ENCODE peak calls at places on chromosome 19, in nine cellular contexts. H is PC-3; C is left ventricle myocardium inferior; R is choroid plexus epithelial cell; J is breast epithelium; A is CD8-positive, alpha-beta T cell; Z is upper lobe of right lung; M is AG09309; N is foreskin fibroblast. V is an unnamed sample.

GRCh38 chr19:47854459-47854858 is 4.6 kb upstream of the TPRX2 start:
- DNase-seq in H (no peak), C (no peak), R (no peak), J (no peak), A (no peak), Z (no peak), M (no peak), N (no peak), V (no peak)

GRCh38 chr19:53877361-53877766 is 4.6 kb upstream of the PRKCG start:
- DNase-seq in H (no peak), C (no peak), R (no peak), J (no peak), A (peak), Z (no peak), M (no peak), N (no peak), V (no peak)

GRCh38 chr19:48614436-48615144 is at the start of gene FAM83E:
- DNase-seq in H (peak), C (no peak), R (no peak), J (no peak), A (no peak), Z (peak), M (no peak), N (no peak), V (no peak)

GRCh38 chr19:2982983-2983350 is 5.6 kb downstream of the TLE6 start:
- DNase-seq in H (peak), C (peak), R (peak), J (peak), A (no peak), Z (peak), M (no peak), N (peak), V (peak)

GRCh38 chr19:15928321-15928720 is 6.0 kb downstream of the CYP4F11 start:
- DNase-seq in H (no peak), C (no peak), R (no peak), J (no peak), A (no peak), Z (no peak), M (no peak), N (no peak), V (no peak)

GRCh38 chr19:36605101-36605838 is at the start of gene ZNF382:
- DNase-seq in H (peak), C (peak), R (peak), J (peak), A (peak), Z (peak), M (no peak), N (peak), V (peak)

GRCh38 chr19:19956431-19957075 is 55.8 kb downstream of the ZNF93 start:
- DNase-seq in H (no peak), C (no peak), R (no peak), J (no peak), A (no peak), Z (no peak), M (no peak), N (no peak), V (peak)

GRCh38 chr19:38506723-38507550 is 73.4 kb downstream of the RYR1 start:
- DNase-seq in H (peak), C (peak), R (peak), J (peak), A (peak), Z (peak), M (no peak), N (peak), V (peak)

GRCh38 chr19:33687761-33688656 is 66.3 kb downstream of the CHST8 start:
- DNase-seq in H (no peak), C (no peak), R (no peak), J (no peak), A (no peak), Z (peak), M (no peak), N (no peak), V (no peak)

DNA sequence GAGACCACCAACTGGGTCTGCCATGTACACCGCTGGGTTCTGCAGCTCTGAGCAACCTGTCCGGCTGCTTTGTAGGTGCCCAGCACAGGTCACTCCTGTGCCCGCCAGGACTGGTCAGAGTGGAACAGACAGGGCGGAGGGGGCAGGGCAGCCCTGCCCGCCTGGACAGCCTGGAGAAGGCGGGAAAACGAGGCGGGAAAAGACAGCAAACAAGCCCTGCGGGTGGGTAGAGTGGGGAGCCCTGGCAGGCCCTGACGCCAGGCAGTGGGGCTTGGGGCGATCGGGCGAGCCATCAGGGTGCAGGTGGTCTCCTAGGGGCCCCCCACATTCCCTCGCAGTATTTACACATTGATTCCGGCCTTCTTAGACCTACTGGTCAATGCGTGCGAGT is 525 bp upstream of the UHRF1 start:
- DNase-seq in H (no peak), C (no peak), R (no peak), J (no peak), A (no peak), Z (no peak), M (no peak), N (no peak), V (no peak)
- H3K4me3 ChIP-seq in H (peak), C (peak), R (no peak), J (no peak), A (peak), Z (no peak), M (no peak), N (no peak), V (peak)

GRCh38 chr19:13002389-13002898 is 7.2 kb downstream of the NFIX start:
- DNase-seq in H (no peak), C (peak), R (no peak), J (peak), A (no peak), Z (peak), M (no peak), N (no peak), V (no peak)
- TF ChIP-seq CTCF in H (no peak), C (peak), R (no peak), J (no peak), A (no peak), Z (no peak), M (no peak), N (no peak), V (no peak)

GRCh38 chr19:42175952-42176648 is 41.4 kb downstream of the DEDD2 start:
- DNase-seq in H (peak), C (no peak), R (peak), J (no peak), A (peak), Z (no peak), M (no peak), N (no peak), V (peak)

GRCh38 chr19:42176649-42176989 is 40.9 kb downstream of the DEDD2 start:
- DNase-seq in H (no peak), C (no peak), R (no peak), J (no peak), A (no peak), Z (no peak), M (no peak), N (no peak), V (no peak)

GRCh38 chr19:42174188-42174587 is 41.9 kb upstream of the POU2F2 start:
- DNase-seq in H (no peak), C (no peak), R (no peak), J (no peak), A (no peak), Z (no peak), M (no peak), N (no peak), V (no peak)

GRCh38 chr19:42173695-42174094 is 41.4 kb upstream of the POU2F2 start:
- DNase-seq in H (no peak), C (no peak), R (no peak), J (no peak), A (no peak), Z (no peak), M (no peak), N (no peak), V (no peak)

GRCh38 chr19:42175335-42175734 is 42.1 kb downstream of the DEDD2 start:
- DNase-seq in H (no peak), C (no peak), R (no peak), J (no peak), A (no peak), Z (no peak), M (no peak), N (no peak), V (no peak)
- H3K4me3 ChIP-seq in H (peak), C (no peak), R (no peak), J (no peak), A (no peak), Z (no peak), M (no peak), N (peak), V (no peak)

GRCh38 chr19:52734893-52735661 is at the start of gene ZNF611:
- DNase-seq in H (peak), C (peak), R (peak), J (peak), A (peak), Z (peak), M (peak), N (peak), V (peak)
- TF ChIP-seq CTCF in H (peak), C (peak), R (peak), J (peak), A (peak), Z (peak), M (peak), N (peak), V (peak)

DNA sequence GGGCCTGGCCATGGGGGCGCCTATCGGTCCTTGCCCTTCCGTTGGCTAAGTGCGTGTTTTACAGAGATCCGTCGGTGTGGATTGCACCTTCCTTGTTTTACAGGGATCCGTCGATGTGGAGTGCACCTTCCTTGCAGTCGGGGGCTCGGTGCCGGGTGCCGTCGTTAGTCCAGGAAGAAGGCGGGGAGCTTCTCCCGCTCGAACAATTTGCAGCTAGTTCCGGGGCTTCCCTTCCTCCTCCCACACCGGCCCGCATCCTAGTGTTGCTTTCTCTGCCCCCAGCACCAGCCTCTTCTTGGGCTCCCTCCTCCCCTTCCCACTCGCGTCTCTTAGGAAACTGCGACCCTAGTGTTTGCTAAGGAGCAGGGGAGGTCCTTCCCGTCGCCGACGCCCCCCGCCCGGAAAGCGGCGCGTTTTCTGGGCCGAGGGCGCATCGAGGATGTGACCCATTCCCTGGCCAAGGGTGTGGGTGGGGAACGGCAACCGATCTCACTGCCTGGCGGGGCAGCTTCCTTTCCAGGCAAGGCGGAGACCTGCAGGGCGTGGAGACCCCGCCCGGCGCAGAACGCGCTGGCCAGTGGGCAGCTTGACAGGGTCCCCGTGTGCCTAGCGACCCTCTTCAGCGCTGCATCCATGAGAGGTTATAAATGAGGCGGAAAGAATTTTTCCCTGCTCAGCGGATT is 75.7 kb upstream of the ZNF91 start:
- DNase-seq in H (no peak), C (no peak), R (no peak), J (no peak), A (no peak), Z (no peak), M (no peak), N (no peak), V (no peak)
- H3K4me3 ChIP-seq in H (no peak), C (peak), R (no peak), J (no peak), A (no peak), Z (no peak), M (peak), N (no peak), V (no peak)

GRCh38 chr19:18488838-18489626 is 32.8 kb downstream of the ELL start:
- DNase-seq in H (peak), C (no peak), R (no peak), J (no peak), A (no peak), Z (no peak), M (no peak), N (no peak), V (peak)
- TF ChIP-seq CTCF in H (peak), C (peak), R (peak), J (peak), A (no peak), Z (peak), M (peak), N (peak), V (no peak)

GRCh38 chr19:1944916-1945561 is 4.1 kb downstream of the CSNK1G2 start:
- DNase-seq in H (no peak), C (no peak), R (no peak), J (no peak), A (no peak), Z (peak), M (no peak), N (no peak), V (no peak)

GRCh38 chr19:1942078-1942933 is 1.3 kb downstream of the CSNK1G2 start:
- DNase-seq in H (peak), C (peak), R (peak), J (peak), A (peak), Z (peak), M (no peak), N (peak), V (peak)

GRCh38 chr19:1942934-1943555 is 2.1 kb downstream of the CSNK1G2 start:
- DNase-seq in H (no peak), C (no peak), R (peak), J (no peak), A (no peak), Z (no peak), M (no peak), N (no peak), V (no peak)

GRCh38 chr19:1944088-1944915 is 3.3 kb downstream of the CSNK1G2 start:
- DNase-seq in H (no peak), C (no peak), R (no peak), J (no peak), A (no peak), Z (no peak), M (no peak), N (no peak), V (no peak)

DNA sequence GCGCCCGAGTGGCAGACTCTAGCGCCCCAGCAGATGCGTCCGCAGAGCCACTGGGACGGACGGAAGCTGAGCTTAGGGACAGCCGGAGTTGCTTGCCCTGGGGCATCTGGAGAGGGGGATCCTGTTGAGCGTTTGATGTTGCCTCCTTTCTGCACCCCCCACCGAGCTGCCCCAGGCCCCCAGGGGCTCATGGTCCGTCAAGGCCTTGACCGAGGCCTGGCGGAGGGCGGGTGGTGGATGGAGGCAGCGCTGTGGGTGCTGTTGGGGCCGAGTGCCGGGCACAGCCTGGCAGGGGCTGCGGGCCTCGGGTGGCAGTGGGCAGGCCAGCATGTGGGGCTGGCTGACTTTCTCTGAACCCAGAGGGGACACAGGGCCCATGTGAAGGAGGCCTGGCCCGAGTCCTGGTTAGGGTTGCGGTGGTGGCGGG is 2.7 kb downstream of the CSNK1G2 start:
- DNase-seq in H (no peak), C (no peak), R (no peak), J (no peak), A (no peak), Z (no peak), M (no peak), N (no peak), V (no peak)
- H3K4me3 ChIP-seq in H (peak), C (no peak), R (no peak), J (no peak), A (peak), Z (no peak), M (no peak), N (no peak), V (no peak)

GRCh38 chr19:50702158-50702869 is 17.3 kb downstream of the SHANK1 start:
- DNase-seq in H (no peak), C (no peak), R (no peak), J (no peak), A (no peak), Z (no peak), M (no peak), N (no peak), V (no peak)

GRCh38 chr19:50706387-50706786 is 13.2 kb downstream of the SHANK1 start:
- DNase-seq in H (no peak), C (no peak), R (no peak), J (no peak), A (no peak), Z (no peak), M (no peak), N (no peak), V (no peak)

GRCh38 chr19:50702870-50703829 is 16.5 kb downstream of the SHANK1 start:
- DNase-seq in H (peak), C (no peak), R (no peak), J (no peak), A (no peak), Z (no peak), M (no peak), N (no peak), V (no peak)

GRCh38 chr19:50705422-50706019 is 14.1 kb downstream of the SHANK1 start:
- DNase-seq in H (peak), C (no peak), R (peak), J (no peak), A (peak), Z (no peak), M (peak), N (peak), V (peak)

GRCh38 chr19:50703915-50704548 is 15.6 kb downstream of the SHANK1 start:
- DNase-seq in H (peak), C (no peak), R (no peak), J (no peak), A (no peak), Z (no peak), M (no peak), N (no peak), V (peak)
- TF ChIP-seq CTCF in H (peak), C (peak), R (no peak), J (peak), A (no peak), Z (no peak), M (no peak), N (no peak), V (no peak)

GRCh38 chr19:18387395-18387794 is 1.4 kb downstream of the GDF15 start:
- DNase-seq in H (no peak), C (no peak), R (no peak), J (no peak), A (no peak), Z (no peak), M (no peak), N (no peak), V (no peak)

GRCh38 chr19:18386543-18387251 is 739 bp downstream of the GDF15 start:
- DNase-seq in H (no peak), C (no peak), R (peak), J (no peak), A (no peak), Z (no peak), M (peak), N (no peak), V (no peak)

GRCh38 chr19:18384775-18385174 is 1.2 kb upstream of the GDF15 start:
- DNase-seq in H (no peak), C (no peak), R (no peak), J (no peak), A (no peak), Z (no peak), M (no peak), N (no peak), V (no peak)

GRCh38 chr19:18385359-18385674 is 641 bp upstream of the GDF15 start:
- DNase-seq in H (no peak), C (no peak), R (no peak), J (no peak), A (no peak), Z (no peak), M (no peak), N (no peak), V (no peak)

DNA sequence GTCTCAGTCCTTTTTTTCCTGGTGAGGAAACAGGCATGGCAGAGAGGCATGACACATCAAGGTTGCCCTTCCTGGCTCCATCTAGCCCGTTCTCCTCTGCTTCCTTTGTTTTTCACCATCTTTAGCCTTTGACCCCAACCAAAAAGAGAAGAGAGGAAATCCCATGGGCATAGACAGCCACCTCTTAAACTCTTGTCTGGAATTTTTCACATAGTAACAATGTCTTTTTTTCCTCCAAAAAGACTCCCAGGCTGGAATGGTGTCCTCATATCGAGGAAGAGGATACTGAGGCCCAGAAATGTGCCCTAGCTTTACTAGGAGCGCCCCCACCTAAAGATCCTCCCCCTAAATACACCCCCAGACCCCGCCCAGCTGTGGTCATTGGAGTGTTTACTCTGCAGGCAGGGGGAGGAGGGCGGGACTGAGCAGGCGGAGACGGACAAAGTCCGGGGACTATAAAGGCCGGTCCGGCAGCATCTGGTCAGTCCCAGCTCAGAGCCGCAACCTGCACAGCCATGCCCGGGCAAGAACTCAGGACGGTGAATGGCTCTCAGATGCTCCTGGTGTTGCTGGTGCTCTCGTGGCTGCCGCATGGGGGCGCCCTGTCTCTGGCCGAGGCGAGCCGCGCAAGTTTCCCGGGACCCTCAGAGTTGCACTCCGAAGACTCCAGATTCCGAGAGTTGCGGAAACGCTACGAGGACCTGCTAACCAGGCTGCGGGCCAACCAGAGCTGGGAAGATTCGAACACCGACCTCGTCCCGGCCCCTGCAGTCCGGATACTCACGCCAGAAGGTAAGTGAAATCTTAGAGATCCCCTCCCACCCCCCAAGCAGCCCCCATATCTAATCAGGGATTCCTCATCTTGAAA is at the start of gene GDF15:
- DNase-seq in H (peak), C (peak), R (peak), J (no peak), A (peak), Z (peak), M (peak), N (peak), V (peak)
- H3K4me3 ChIP-seq in H (peak), C (peak), R (peak), J (peak), A (no peak), Z (peak), M (peak), N (peak), V (no peak)